ENCODE peak calls at places on chromosomes 6 and 20, in five cellular contexts. D, Q, W, N and S are unnamed samples.
A peak's percentile ranks its signal among the peaks of the same experiment; 100 is the strongest.

GRCh38 chr20:63635431-63636141 is 8.7 kb upstream of the GMEB2 start:
- DNase-seq in D (peak; percentile 59), Q (no peak), W (peak; percentile 85), N (no peak), S (no peak)

GRCh38 chr6:140289186-140289585 is 914.7 kb upstream of the CITED2 start:
- DNase-seq in D (no peak), Q (no peak), W (no peak), N (no peak), S (no peak)

GRCh38 chr6:108874470-108875160 is 26.4 kb downstream of the ARMC2 start:
- DNase-seq in D (peak; percentile 42), Q (no peak), W (no peak), N (peak; percentile 62), S (peak; percentile 80)

GRCh38 chr6:32819729-32820128 is 2.9 kb upstream of the HLA-DOB start:
- DNase-seq in D (no peak), Q (no peak), W (no peak), N (peak; percentile 20), S (peak; percentile 38)

GRCh38 chr6:17397764-17398194 is 4.4 kb downstream of the CAP2 start:
- DNase-seq in D (no peak), Q (no peak), W (no peak), N (peak; percentile 77), S (peak; percentile 94)

GRCh38 chr6:166998256-166999144 is 697 bp upstream of the CEP43 start:
- DNase-seq in D (peak; percentile 22), Q (peak; percentile 30), W (peak; percentile 70), N (no peak), S (no peak)

GRCh38 chr6:126063512-126064146 is 77.3 kb downstream of the TRMT11 start:
- DNase-seq in D (no peak), Q (no peak), W (no peak), N (no peak), S (no peak)

GRCh38 chr6:116405147-116405546 is 34.4 kb downstream of the DSE start:
- DNase-seq in D (peak; percentile 14), Q (no peak), W (no peak), N (peak; percentile 77), S (no peak)

GRCh38 chr6:39666706-39667489 is 58.3 kb downstream of the KIF6 start:
- DNase-seq in D (no peak), Q (no peak), W (no peak), N (no peak), S (no peak)

GRCh38 chr6:45619994-45620471 is 242.3 kb upstream of the SUPT3H start:
- DNase-seq in D (no peak), Q (no peak), W (no peak), N (no peak), S (peak; percentile 23)

GRCh38 chr6:12343440-12344162 is 53.4 kb downstream of the EDN1 start:
- DNase-seq in D (peak; percentile 63), Q (peak; percentile 62), W (no peak), N (peak; percentile 17), S (peak; percentile 48)

GRCh38 chr6:168626046-168626445 is 185.1 kb downstream of the SMOC2 start:
- DNase-seq in D (no peak), Q (no peak), W (no peak), N (no peak), S (no peak)

GRCh38 chr20:52473171-52473570 is 281.6 kb upstream of the ZFP64 start:
- DNase-seq in D (no peak), Q (no peak), W (no peak), N (no peak), S (no peak)

GRCh38 chr6:15495375-15495901 is 167.4 kb downstream of the DTNBP1 start:
- DNase-seq in D (peak; percentile 5), Q (no peak), W (no peak), N (peak; percentile 58), S (peak; percentile 47)

GRCh38 chr6:133245033-133245903 is 4.1 kb downstream of the EYA4 start:
- DNase-seq in D (no peak), Q (no peak), W (no peak), N (no peak), S (no peak)
- H3K4me3 ChIP-seq in D (no peak overlapping the region), Q (no peak overlapping the region), W (no peak overlapping the region), N (no peak overlapping the region), S (no peak overlapping the region)

DNA sequence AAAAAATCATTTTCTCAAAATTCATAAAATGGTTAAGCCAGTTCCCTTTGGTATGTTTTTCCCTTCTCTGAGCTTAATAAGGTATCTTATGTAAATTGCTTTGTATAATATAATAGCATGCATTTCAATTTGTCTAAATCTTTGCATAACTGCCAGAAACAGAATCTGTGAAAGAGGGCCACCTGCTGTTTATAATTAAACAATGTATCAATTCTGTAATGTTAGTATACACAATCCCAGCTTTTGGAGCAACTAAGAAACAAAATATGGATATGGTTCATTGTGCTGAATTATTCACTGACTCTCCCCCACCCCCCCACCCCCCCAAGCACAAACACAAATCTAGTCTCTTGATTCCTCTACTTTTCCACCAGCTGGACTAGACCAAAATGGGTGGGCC is 54.8 kb downstream of the GPX5 start:
- DNase-seq in D (no peak), Q (no peak), W (no peak), N (peak; percentile 5), S (peak; percentile 23)
- TF ChIP-seq CTCF in D (no peak), Q (no peak), W (no peak), N (no peak), S (peak; percentile 23)

GRCh38 chr20:14406495-14406894 is 69.1 kb upstream of the FLRT3 start:
- DNase-seq in D (no peak), Q (peak; percentile 79), W (no peak), N (peak; percentile 83), S (peak; percentile 45)
- H3K4me3 ChIP-seq in D (no peak overlapping the region), Q (no peak overlapping the region), W (no peak overlapping the region), N (no peak overlapping the region), S (no peak overlapping the region)

GRCh38 chr20:24149881-24150307 is 161.3 kb upstream of the GGTLC1 start:
- DNase-seq in D (no peak), Q (peak; percentile 45), W (no peak), N (no peak), S (no peak)
- TF ChIP-seq CTCF in D (no peak), Q (peak; percentile 75), W (no peak), N (peak; percentile 42), S (peak; percentile 47)

GRCh38 chr6:6588064-6588923 is at the start of gene LY86:
- DNase-seq in D (peak; percentile 14), Q (no peak), W (no peak), N (no peak), S (no peak)

GRCh38 chr6:6588924-6589696 is 590 bp downstream of the LY86 start:
- DNase-seq in D (no peak), Q (no peak), W (no peak), N (no peak), S (no peak)

GRCh38 chr6:6586671-6587526 is 1.6 kb upstream of the LY86 start:
- DNase-seq in D (no peak), Q (no peak), W (no peak), N (no peak), S (no peak)

GRCh38 chr6:6586167-6586566 is 2.4 kb upstream of the LY86 start:
- DNase-seq in D (no peak), Q (no peak), W (no peak), N (no peak), S (no peak)

GRCh38 chr6:6587696-6588063 is 840 bp upstream of the LY86 start:
- DNase-seq in D (no peak), Q (no peak), W (no peak), N (no peak), S (no peak)
- H3K4me3 ChIP-seq in D (no peak overlapping the region), Q (no peak overlapping the region), W (no peak overlapping the region), N (no peak overlapping the region), S (no peak overlapping the region)

GRCh38 chr6:169933839-169934698 is 182.6 kb downstream of the ERMARD start:
- DNase-seq in D (peak; percentile 55), Q (no peak), W (no peak), N (peak; percentile 4), S (peak; percentile 26)

GRCh38 chr6:169932491-169932890 is 181.1 kb downstream of the ERMARD start:
- DNase-seq in D (no peak), Q (peak; percentile 16), W (no peak), N (no peak), S (no peak)

GRCh38 chr6:169931223-169931760 is 179.9 kb downstream of the ERMARD start:
- DNase-seq in D (no peak), Q (no peak), W (no peak), N (no peak), S (no peak)

GRCh38 chr6:169933251-169933821 is 181.9 kb downstream of the ERMARD start:
- DNase-seq in D (peak; percentile 23), Q (peak; percentile 63), W (no peak), N (no peak), S (no peak)

GRCh38 chr6:169930799-169931198 is 179.4 kb downstream of the ERMARD start:
- DNase-seq in D (no peak), Q (no peak), W (no peak), N (no peak), S (no peak)
- TF ChIP-seq CTCF in D (no peak), Q (no peak), W (no peak), N (no peak), S (no peak)

DNA sequence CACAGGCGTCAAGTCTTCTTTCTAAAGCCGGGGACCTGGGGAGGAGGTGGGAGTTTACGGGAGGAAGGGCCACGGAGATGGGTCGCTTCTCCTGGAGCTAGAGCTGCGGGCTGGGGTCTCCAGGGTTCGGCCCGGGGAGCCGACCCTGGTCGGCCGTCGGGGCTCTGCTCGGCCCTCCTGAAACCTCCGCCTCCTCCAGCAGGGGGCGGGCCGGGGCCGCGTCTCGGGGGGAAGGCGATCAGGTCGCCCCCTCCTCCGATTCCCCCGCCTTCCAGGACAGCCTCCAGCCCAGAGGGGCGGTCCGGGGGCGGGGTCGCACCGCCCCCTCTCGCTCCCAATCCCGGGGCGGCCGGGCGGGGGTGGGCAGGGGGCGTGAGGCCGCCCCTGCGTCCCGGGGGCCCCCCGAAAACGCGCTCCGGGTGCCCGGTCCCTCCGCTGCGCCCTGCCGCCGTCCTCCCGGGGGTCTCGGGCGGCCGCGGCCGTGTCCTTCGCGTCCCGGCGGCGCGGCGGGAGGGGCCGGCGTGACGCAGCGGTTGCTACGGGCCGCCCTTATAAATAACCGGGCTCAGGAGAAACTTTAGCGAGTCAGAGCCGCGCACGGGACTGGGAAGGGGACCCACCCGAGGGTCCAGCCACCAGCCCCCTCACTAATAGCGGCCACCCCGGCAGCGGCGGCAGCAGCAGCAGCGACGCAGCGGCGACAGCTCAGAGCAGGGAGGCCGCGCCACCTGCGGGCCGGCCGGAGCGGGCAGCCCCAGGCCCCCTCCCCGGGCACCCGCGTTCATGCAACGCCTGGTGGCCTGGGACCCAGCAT is at the start of gene CEBPB:
- DNase-seq in D (peak; percentile 92), Q (peak; percentile 100), W (peak; percentile 90), N (peak; percentile 91), S (peak; percentile 93)
- H3K4me3 ChIP-seq in D (peak within 1 kb of the TSS; percentile 93), Q (peak within 1 kb of the TSS; percentile 96), W (peak within 1 kb of the TSS; percentile 63), N (peak within 1 kb of the TSS; percentile 100), S (peak within 1 kb of the TSS; percentile 100)

GRCh38 chr6:51855310-51856082 is 231.9 kb downstream of the PKHD1 start:
- DNase-seq in D (no peak), Q (peak; percentile 62), W (no peak), N (peak; percentile 59), S (peak; percentile 62)
- TF ChIP-seq CTCF in D (peak; percentile 63), Q (peak; percentile 59), W (no peak), N (peak; percentile 55), S (peak; percentile 60)